ENCODE peak calls at places on chromosomes 5 and 9, in seven cellular contexts. Y, M, W, D, Z, C and V are unnamed samples.

GRCh38 chr9:125343518-125344284 is 82.1 kb downstream of the GAPVD1 start:
- DNase-seq in Y (no peak), M (no peak), W (peak), D (peak), Z (peak), C (no peak), V (no peak)

GRCh38 chr9:126461608-126462007 is 135.0 kb downstream of the MVB12B start:
- DNase-seq in Y (no peak), M (no peak), W (no peak), D (no peak), Z (no peak), C (no peak), V (no peak)

GRCh38 chr9:133532937-133533668 is 1.4 kb upstream of the ADAMTSL2 start:
- DNase-seq in Y (peak), M (peak), W (peak), D (peak), Z (peak), C (peak), V (peak)

GRCh38 chr5:146081685-146082084 is 23.7 kb downstream of the PLAC8L1 start:
- DNase-seq in Y (no peak), M (no peak), W (no peak), D (no peak), Z (no peak), C (no peak), V (no peak)

GRCh38 chr5:128402506-128402905 is 135.5 kb downstream of the FBN2 start:
- DNase-seq in Y (no peak), M (no peak), W (no peak), D (no peak), Z (no peak), C (no peak), V (no peak)

GRCh38 chr5:174078416-174078815 is 32.9 kb downstream of the NSG2 start:
- DNase-seq in Y (no peak), M (no peak), W (no peak), D (no peak), Z (peak), C (no peak), V (no peak)

GRCh38 chr9:131545003-131545785 is at the start of gene PRRT1B:
- DNase-seq in Y (no peak), M (no peak), W (no peak), D (no peak), Z (no peak), C (no peak), V (no peak)

GRCh38 chr5:134479839-134480238 is 45.6 kb upstream of the JADE2 start:
- DNase-seq in Y (no peak), M (no peak), W (no peak), D (no peak), Z (no peak), C (no peak), V (no peak)

GRCh38 chr9:93435386-93435785 is 16.1 kb upstream of the FAM120A start:
- DNase-seq in Y (no peak), M (no peak), W (no peak), D (no peak), Z (no peak), C (no peak), V (no peak)

GRCh38 chr5:79990205-79990597 is 861 bp downstream of the MTX3 start:
- DNase-seq in Y (no peak), M (peak), W (no peak), D (peak), Z (no peak), C (no peak), V (peak)

GRCh38 chr5:77181596-77182304 is 28.7 kb upstream of the PDE8B start:
- DNase-seq in Y (no peak), M (no peak), W (peak), D (no peak), Z (no peak), C (no peak), V (no peak)

GRCh38 chr9:125766468-125767221 is 19.5 kb downstream of the PBX3 start:
- DNase-seq in Y (no peak), M (no peak), W (no peak), D (no peak), Z (no peak), C (no peak), V (no peak)

GRCh38 chr5:151685749-151686672 is 704 bp downstream of the SPARC start:
- DNase-seq in Y (no peak), M (no peak), W (no peak), D (no peak), Z (no peak), C (peak), V (no peak)

GRCh38 chr9:88998506-88998905 is 7.2 kb downstream of the S1PR3 start:
- DNase-seq in Y (no peak), M (no peak), W (no peak), D (no peak), Z (no peak), C (peak), V (no peak)

GRCh38 chr5:115472601-115473000 is 72.0 kb downstream of the FEM1C start:
- DNase-seq in Y (no peak), M (no peak), W (peak), D (no peak), Z (no peak), C (peak), V (no peak)

GRCh38 chr9:13731637-13732036 is 452.1 kb upstream of the MPDZ start:
- DNase-seq in Y (no peak), M (no peak), W (no peak), D (no peak), Z (no peak), C (no peak), V (no peak)

GRCh38 chr5:180784497-180785097 is 18.0 kb downstream of the MGAT1 start:
- DNase-seq in Y (peak), M (peak), W (peak), D (peak), Z (peak), C (peak), V (peak)

GRCh38 chr9:17906204-17906840 is 327.5 kb downstream of the SH3GL2 start:
- DNase-seq in Y (no peak), M (peak), W (peak), D (no peak), Z (no peak), C (peak), V (peak)

GRCh38 chr5:160926428-160926827 is 74.4 kb upstream of the ATP10B start:
- DNase-seq in Y (no peak), M (no peak), W (no peak), D (no peak), Z (no peak), C (no peak), V (no peak)

GRCh38 chr5:157761690-157762611 is 18.4 kb downstream of the LSM11 start:
- DNase-seq in Y (peak), M (peak), W (peak), D (peak), Z (peak), C (peak), V (peak)

GRCh38 chr5:59299006-59299405 is 594.5 kb downstream of the PDE4D start:
- DNase-seq in Y (peak), M (no peak), W (no peak), D (no peak), Z (peak), C (no peak), V (no peak)

GRCh38 chr9:87290241-87290700 is 207.4 kb upstream of the DAPK1 start:
- DNase-seq in Y (peak), M (no peak), W (no peak), D (peak), Z (peak), C (no peak), V (no peak)

GRCh38 chr5:61919920-61920319 is 386.1 kb upstream of the KIF2A start:
- DNase-seq in Y (peak), M (no peak), W (no peak), D (no peak), Z (peak), C (no peak), V (no peak)

GRCh38 chr9:133379153-133380086 is 3.3 kb downstream of the STKLD1 start:
- DNase-seq in Y (no peak), M (no peak), W (no peak), D (no peak), Z (no peak), C (no peak), V (no peak)

GRCh38 chr9:105405514-105406131 is 42.2 kb upstream of the FSD1L start:
- DNase-seq in Y (no peak), M (peak), W (peak), D (peak), Z (no peak), C (no peak), V (peak)

GRCh38 chr9:27377811-27378345 is 80.9 kb upstream of the EQTN start:
- DNase-seq in Y (no peak), M (peak), W (no peak), D (no peak), Z (no peak), C (no peak), V (peak)

GRCh38 chr5:157327771-157328170 is 61.8 kb downstream of the CYFIP2 start:
- DNase-seq in Y (no peak), M (no peak), W (no peak), D (no peak), Z (no peak), C (no peak), V (no peak)

GRCh38 chr9:129919836-129920235 is 84.6 kb downstream of the USP20 start:
- DNase-seq in Y (no peak), M (no peak), W (no peak), D (no peak), Z (no peak), C (no peak), V (no peak)

GRCh38 chr5:13985736-13986418 is 41.4 kb upstream of the DNAH5 start:
- DNase-seq in Y (peak), M (no peak), W (no peak), D (peak), Z (peak), C (no peak), V (no peak)

GRCh38 chr9:127608104-127608966 is 3.7 kb upstream of the STXBP1 start:
- DNase-seq in Y (peak), M (peak), W (peak), D (peak), Z (peak), C (peak), V (peak)

GRCh38 chr9:128108784-128109709 is 18.5 kb downstream of the PTGES2 start:
- DNase-seq in Y (no peak), M (no peak), W (peak), D (no peak), Z (no peak), C (no peak), V (no peak)

GRCh38 chr5:78751872-78752271 is 103.3 kb upstream of the LHFPL2 start:
- DNase-seq in Y (no peak), M (no peak), W (no peak), D (peak), Z (peak), C (no peak), V (no peak)

GRCh38 chr5:59766394-59766793 is 127.1 kb downstream of the PDE4D start:
- DNase-seq in Y (no peak), M (no peak), W (no peak), D (no peak), Z (peak), C (no peak), V (no peak)

GRCh38 chr9:75200892-75201470 is 112.7 kb downstream of the OSTF1 start:
- DNase-seq in Y (peak), M (peak), W (no peak), D (peak), Z (peak), C (peak), V (peak)

GRCh38 chr9:92745236-92745790 is 19.3 kb downstream of the BICD2 start:
- DNase-seq in Y (no peak), M (no peak), W (no peak), D (no peak), Z (no peak), C (no peak), V (no peak)

GRCh38 chr9:93219692-93220091 is 35.8 kb downstream of the WNK2 start:
- DNase-seq in Y (no peak), M (no peak), W (no peak), D (no peak), Z (no peak), C (no peak), V (no peak)

GRCh38 chr5:41748631-41749030 is 121.6 kb downstream of the OXCT1 start:
- DNase-seq in Y (no peak), M (peak), W (no peak), D (peak), Z (peak), C (no peak), V (peak)

GRCh38 chr5:158979749-158980521 is 119.8 kb downstream of the EBF1 start:
- DNase-seq in Y (peak), M (no peak), W (no peak), D (peak), Z (peak), C (peak), V (no peak)

GRCh38 chr5:135428586-135428985 is 18.6 kb downstream of the DCANP1 start:
- DNase-seq in Y (no peak), M (no peak), W (no peak), D (no peak), Z (no peak), C (no peak), V (no peak)

GRCh38 chr5:41537581-41537980 is 27.2 kb upstream of the PLCXD3 start:
- DNase-seq in Y (no peak), M (no peak), W (no peak), D (no peak), Z (no peak), C (no peak), V (no peak)

GRCh38 chr5:10455273-10455670 is 13.6 kb downstream of the ROPN1L start:
- DNase-seq in Y (no peak), M (no peak), W (no peak), D (no peak), Z (no peak), C (no peak), V (no peak)

GRCh38 chr5:10459080-10460055 is 17.7 kb downstream of the ROPN1L start:
- DNase-seq in Y (no peak), M (no peak), W (no peak), D (no peak), Z (no peak), C (no peak), V (no peak)

GRCh38 chr5:10456583-10457562 is 15.2 kb downstream of the ROPN1L start:
- DNase-seq in Y (no peak), M (no peak), W (no peak), D (peak), Z (peak), C (no peak), V (no peak)

GRCh38 chr5:10460252-10460906 is 18.7 kb downstream of the ROPN1L start:
- DNase-seq in Y (no peak), M (no peak), W (no peak), D (no peak), Z (peak), C (no peak), V (no peak)

DNA sequence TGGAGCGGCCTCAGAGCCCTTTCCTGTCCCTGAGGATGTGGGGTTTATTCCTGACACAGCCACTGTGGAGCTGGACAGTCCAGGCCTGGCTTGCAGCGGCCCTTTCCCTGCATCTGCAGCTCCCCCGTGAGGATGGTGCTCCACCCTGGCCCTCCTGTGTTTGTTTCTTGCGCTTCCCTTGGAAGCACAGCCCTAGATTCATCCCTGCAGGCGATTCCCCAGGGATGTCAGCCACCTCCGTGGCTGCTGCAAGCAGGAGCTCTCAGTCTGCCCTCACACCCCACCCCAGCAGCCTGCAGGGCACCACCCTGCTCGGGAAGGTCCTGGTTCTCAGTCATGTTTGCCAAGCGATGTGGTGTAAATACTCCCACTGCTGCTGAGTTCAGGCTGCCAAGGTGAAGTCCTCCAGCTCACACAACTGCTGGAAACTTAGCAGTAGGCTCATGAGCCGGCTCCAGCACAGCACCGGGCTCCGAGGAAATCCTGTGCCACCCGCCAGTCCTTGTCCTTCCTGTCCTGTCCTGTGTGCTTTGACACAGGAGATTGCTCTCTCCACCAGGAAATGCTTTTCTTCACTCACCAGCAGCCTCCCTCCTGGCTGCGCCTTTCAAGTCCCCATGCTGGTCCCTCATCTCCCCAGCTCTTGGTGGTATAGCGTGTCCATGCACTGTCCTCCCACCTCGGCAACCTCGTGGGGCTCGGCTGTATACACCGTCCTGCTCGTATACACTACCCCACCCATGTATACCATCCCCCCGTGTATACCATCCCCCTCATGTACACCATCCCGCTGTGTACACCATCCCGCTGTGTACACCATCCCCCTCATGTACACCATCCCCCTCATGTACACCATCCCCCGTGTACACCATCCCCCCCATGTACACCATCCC is 16.2 kb downstream of the ROPN1L start:
- DNase-seq in Y (no peak), M (no peak), W (peak), D (no peak), Z (no peak), C (peak), V (no peak)
- TF ChIP-seq CTCF in Y (no peak), M (no peak), W (peak), D (peak), Z (no peak), C (peak), V (no peak)

GRCh38 chr5:141637266-141637692 is 482 bp downstream of the RELL2 start:
- DNase-seq in Y (peak), M (no peak), W (peak), D (no peak), Z (no peak), C (no peak), V (peak)

GRCh38 chr5:141636413-141637265 is at the start of the genes HDAC3 and RELL2:
- DNase-seq in Y (peak), M (peak), W (peak), D (peak), Z (peak), C (peak), V (peak)

GRCh38 chr5:141634720-141635119 is 1.9 kb downstream of the HDAC3 start:
- DNase-seq in Y (no peak), M (no peak), W (no peak), D (no peak), Z (no peak), C (no peak), V (no peak)

GRCh38 chr5:141635646-141636045 is 1.0 kb downstream of the HDAC3 start:
- DNase-seq in Y (no peak), M (no peak), W (no peak), D (no peak), Z (no peak), C (no peak), V (no peak)

DNA sequence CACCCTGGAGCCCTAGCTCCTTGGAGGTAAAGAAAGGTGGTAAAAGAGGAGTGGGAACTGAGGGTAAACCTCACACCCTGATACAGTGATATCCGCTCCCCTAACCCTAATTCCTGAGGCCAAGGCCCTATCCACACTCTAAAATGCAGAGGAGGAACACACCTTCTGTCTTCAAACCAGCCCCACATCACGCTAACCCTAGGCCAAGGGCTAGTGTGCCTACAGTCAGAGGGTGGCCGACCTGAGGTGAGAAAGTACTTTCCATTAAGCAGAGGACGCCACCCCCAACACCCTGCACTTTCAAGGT is 590 bp downstream of the HDAC3 start:
- DNase-seq in Y (no peak), M (no peak), W (no peak), D (no peak), Z (no peak), C (no peak), V (no peak)
- TF ChIP-seq CTCF in Y (no peak), M (no peak), W (no peak), D (no peak), Z (no peak), C (no peak), V (no peak)

GRCh38 chr5:15791274-15791673 is 291.3 kb downstream of the FBXL7 start:
- DNase-seq in Y (no peak), M (no peak), W (peak), D (no peak), Z (no peak), C (no peak), V (no peak)
- TF ChIP-seq CTCF in Y (no peak), M (no peak), W (peak), D (no peak), Z (no peak), C (peak), V (no peak)

GRCh38 chr9:2127486-2127885 is 112.3 kb downstream of the SMARCA2 start:
- DNase-seq in Y (no peak), M (no peak), W (no peak), D (peak), Z (peak), C (no peak), V (no peak)
- TF ChIP-seq CTCF in Y (no peak), M (no peak), W (no peak), D (no peak), Z (no peak), C (no peak), V (no peak)

GRCh38 chr9:80509358-80509757 is 937.6 kb downstream of the TLE4 start:
- DNase-seq in Y (no peak), M (no peak), W (no peak), D (no peak), Z (no peak), C (no peak), V (no peak)
- TF ChIP-seq CTCF in Y (peak), M (no peak), W (no peak), D (peak), Z (peak), C (peak), V (no peak)

GRCh38 chr9:101028346-101029299 is at the start of gene PLPPR1:
- DNase-seq in Y (peak), M (peak), W (peak), D (peak), Z (no peak), C (peak), V (no peak)
- TF ChIP-seq CTCF in Y (no peak), M (no peak), W (peak), D (no peak), Z (no peak), C (no peak), V (no peak)